ENCODE peak calls at places on chromosomes 16 and 17, in ten cellular contexts. Q is A172; J is DMS153; N is stimulated activated CD8-positive, alpha-beta memory T cell treated with anti-CD3 and anti-CD28 coated beads, Interleukin-12 subunit alpha, Interleukin-12 subunit beta, amount 100 ng/mL, for 1 hour; B is dorsolateral prefrontal cortex; A is astrocyte of the cerebellum; I is NCI-H1105 treated with DMSO at 0.1 percent for 48 hours; L is D721Med; F is memory B cell; P is EH. O is an unnamed sample.

GRCh38 chr16:47150067-47150466 is 6.3 kb upstream of the NETO2 start:
- DNase-seq in Q (no peak), J (no peak), N (no peak), B (no peak), A (no peak), I (no peak), L (no peak), F (no peak), P (no peak), O (no peak)

GRCh38 chr17:180380-181212 is 854 bp downstream of the DOC2B start:
- DNase-seq in Q (no peak), J (no peak), N (no peak), B (no peak), A (no peak), I (no peak), L (no peak), F (no peak), P (no peak), O (no peak)

GRCh38 chr17:38451840-38452529 is 23.7 kb downstream of the ARHGAP23 start:
- DNase-seq in Q (peak; percentile 96), J (no peak), N (no peak), B (no peak), A (peak; percentile 52), I (no peak), L (no peak), F (no peak), P (peak; percentile 98), O (no peak)

GRCh38 chr16:70804153-70804728 is 3.3 kb upstream of the VAC14 start:
- DNase-seq in Q (peak; percentile 97), J (no peak), N (no peak), B (no peak), A (peak; percentile 29), I (no peak), L (no peak), F (no peak), P (peak; percentile 67), O (no peak)

GRCh38 chr16:11696266-11697012 is 28.2 kb downstream of the SNN start:
- DNase-seq in Q (no peak), J (no peak), N (no peak), B (no peak), A (no peak), I (no peak), L (no peak), F (no peak), P (no peak), O (no peak)

GRCh38 chr17:396788-397187 is 44.2 kb upstream of the RPH3AL start:
- DNase-seq in Q (no peak), J (no peak), N (no peak), B (no peak), A (no peak), I (no peak), L (no peak), F (no peak), P (no peak), O (no peak)

GRCh38 chr17:58760248-58760647 is 4.6 kb downstream of the PPM1E start:
- DNase-seq in Q (no peak), J (no peak), N (no peak), B (no peak), A (no peak), I (no peak), L (no peak), F (no peak), P (no peak), O (no peak)

GRCh38 chr17:77942111-77942988 is 16.2 kb upstream of the TNRC6C start:
- DNase-seq in Q (no peak), J (no peak), N (no peak), B (peak; percentile 84), A (no peak), I (no peak), L (no peak), F (no peak), P (no peak), O (no peak)

GRCh38 chr17:58330997-58331814 is 2.6 kb upstream of the TSPOAP1 start:
- DNase-seq in Q (no peak), J (no peak), N (no peak), B (no peak), A (no peak), I (no peak), L (peak; percentile 27), F (no peak), P (no peak), O (no peak)

GRCh38 chr16:55470533-55471371 is 8.2 kb upstream of the MMP2 start:
- DNase-seq in Q (peak; percentile 90), J (no peak), N (no peak), B (no peak), A (peak; percentile 61), I (no peak), L (no peak), F (no peak), P (peak; percentile 77), O (no peak)

GRCh38 chr17:32553168-32553567 is 66.4 kb downstream of the CDK5R1 start:
- DNase-seq in Q (no peak), J (peak; percentile 46), N (no peak), B (no peak), A (no peak), I (no peak), L (no peak), F (no peak), P (no peak), O (no peak)

GRCh38 chr17:27323538-27324212 is 29.8 kb downstream of the WSB1 start:
- DNase-seq in Q (peak; percentile 87), J (peak; percentile 89), N (no peak), B (no peak), A (no peak), I (no peak), L (no peak), F (no peak), P (peak; percentile 76), O (no peak)

GRCh38 chr16:19432429-19432828 is 14.7 kb downstream of the TMC5 start:
- DNase-seq in Q (peak; percentile 45), J (peak; percentile 99), N (no peak), B (no peak), A (no peak), I (no peak), L (no peak), F (no peak), P (no peak), O (peak; percentile 2)

GRCh38 chr16:5064915-5065314 is 841 bp downstream of the C16orf89 start:
- DNase-seq in Q (no peak), J (peak; percentile 46), N (no peak), B (no peak), A (no peak), I (peak; percentile 22), L (no peak), F (no peak), P (no peak), O (peak; percentile 21)

GRCh38 chr16:67530013-67530939 is 1.6 kb downstream of the RIPOR1 start:
- DNase-seq in Q (peak; percentile 57), J (no peak), N (no peak), B (no peak), A (no peak), I (no peak), L (no peak), F (peak; percentile 83), P (peak; percentile 86), O (peak; percentile 45)

GRCh38 chr17:1422907-1423306 is 22.9 kb upstream of the YWHAE start:
- DNase-seq in Q (peak; percentile 95), J (no peak), N (no peak), B (no peak), A (peak; percentile 95), I (no peak), L (no peak), F (no peak), P (peak; percentile 97), O (no peak)

GRCh38 chr17:927611-928461 is 51.7 kb downstream of the NXN start:
- DNase-seq in Q (peak; percentile 99), J (no peak), N (no peak), B (no peak), A (peak; percentile 100), I (no peak), L (no peak), F (no peak), P (peak; percentile 98), O (no peak)

GRCh38 chr16:81608515-81609209 is 164.1 kb downstream of the CMIP start:
- DNase-seq in Q (no peak), J (no peak), N (no peak), B (no peak), A (no peak), I (no peak), L (no peak), F (no peak), P (peak; percentile 69), O (no peak)

GRCh38 chr17:36705651-36706436 is 104.5 kb downstream of the MRM1 start:
- DNase-seq in Q (peak; percentile 59), J (peak; percentile 32), N (no peak), B (no peak), A (no peak), I (peak; percentile 50), L (peak; percentile 43), F (peak; percentile 13), P (peak; percentile 42), O (peak; percentile 88)

GRCh38 chr16:86472366-86472765 is 38.0 kb upstream of the FOXF1 start:
- DNase-seq in Q (no peak), J (no peak), N (no peak), B (no peak), A (no peak), I (no peak), L (no peak), F (no peak), P (no peak), O (no peak)

GRCh38 chr17:32859857-32860525 is 16.9 kb downstream of the MYO1D start:
- DNase-seq in Q (no peak), J (no peak), N (no peak), B (no peak), A (no peak), I (no peak), L (no peak), F (no peak), P (no peak), O (no peak)

GRCh38 chr17:6465206-6466003 is 21.1 kb downstream of the PIMREG start:
- DNase-seq in Q (no peak), J (no peak), N (no peak), B (no peak), A (no peak), I (no peak), L (no peak), F (no peak), P (no peak), O (no peak)